ENCODE peak calls at places on chromosomes 6 and 20, in nine cellular contexts. U is NCI-H345; S is T-helper 1 cell; D is stimulated activated CD8-positive, alpha-beta memory T cell treated with anti-CD3 and anti-CD28 coated beads, Interleukin-12 subunit alpha, Interleukin-12 subunit beta, amount 100 ng/mL, for 4 hours; V is activated CD4-positive, alpha-beta T cell treated with anti-CD3 and anti-CD28 coated beads, Interleukin-2, amount 50 U/mL, for 4 hours; I is GM04504; Y is posterior vena cava; T is prostate gland; B is A172. F is an unnamed sample.

GRCh38 chr6:83948851-83949250 is 84.7 kb upstream of the MRAP2 start:
- DNase-seq in U (no peak), S (no peak), D (no peak), V (no peak), I (no peak), Y (no peak), T (no peak), B (no peak), F (no peak)

GRCh38 chr6:167968091-167968490 is 29.4 kb upstream of the KIF25 start:
- DNase-seq in U (peak), S (no peak), D (no peak), V (no peak), I (no peak), Y (no peak), T (no peak), B (peak), F (no peak)

GRCh38 chr6:16712931-16713484 is 48.3 kb downstream of the ATXN1 start:
- DNase-seq in U (no peak), S (no peak), D (no peak), V (peak), I (peak), Y (peak), T (peak), B (peak), F (no peak)

GRCh38 chr6:36197739-36198221 is 1.2 kb downstream of the BRPF3 start:
- DNase-seq in U (no peak), S (no peak), D (no peak), V (no peak), I (no peak), Y (no peak), T (no peak), B (no peak), F (no peak)

GRCh38 chr20:16007978-16008377 is 565.3 kb downstream of the KIF16B start:
- DNase-seq in U (no peak), S (no peak), D (no peak), V (no peak), I (no peak), Y (no peak), T (no peak), B (peak), F (no peak)

GRCh38 chr6:133921249-133921859 is 31.7 kb upstream of the TBPL1 start:
- DNase-seq in U (peak), S (no peak), D (peak), V (peak), I (peak), Y (peak), T (peak), B (peak), F (peak)

GRCh38 chr6:18976091-18976490 is 588.9 kb downstream of the RNF144B start:
- DNase-seq in U (no peak), S (no peak), D (no peak), V (no peak), I (no peak), Y (no peak), T (no peak), B (no peak), F (no peak)

GRCh38 chr6:4351506-4351852 is 216.1 kb upstream of the ECI2 start:
- DNase-seq in U (no peak), S (no peak), D (no peak), V (no peak), I (no peak), Y (no peak), T (no peak), B (no peak), F (no peak)

GRCh38 chr20:47825011-47825762 is 39.9 kb upstream of the SULF2 start:
- DNase-seq in U (peak), S (no peak), D (no peak), V (no peak), I (no peak), Y (peak), T (no peak), B (no peak), F (no peak)

GRCh38 chr6:15351631-15352030 is 105.8 kb downstream of the JARID2 start:
- DNase-seq in U (no peak), S (no peak), D (no peak), V (no peak), I (peak), Y (no peak), T (no peak), B (peak), F (no peak)

GRCh38 chr20:50152394-50153152 is 950 bp downstream of the PEDS1 start:
- DNase-seq in U (no peak), S (no peak), D (no peak), V (no peak), I (no peak), Y (no peak), T (no peak), B (no peak), F (no peak)

GRCh38 chr6:145012039-145012662 is 723.2 kb downstream of the EPM2A start:
- DNase-seq in U (no peak), S (no peak), D (no peak), V (no peak), I (no peak), Y (no peak), T (no peak), B (no peak), F (no peak)

GRCh38 chr6:113277111-113277510 is 580.0 kb upstream of the MARCKS start:
- DNase-seq in U (no peak), S (no peak), D (no peak), V (no peak), I (no peak), Y (no peak), T (no peak), B (no peak), F (no peak)

GRCh38 chr6:43944908-43945777 is 175.1 kb downstream of the VEGFA start:
- DNase-seq in U (no peak), S (no peak), D (no peak), V (no peak), I (no peak), Y (no peak), T (no peak), B (peak), F (no peak)

GRCh38 chr20:6767536-6768227 is at the start of gene BMP2:
- DNase-seq in U (peak), S (no peak), D (no peak), V (no peak), I (peak), Y (peak), T (peak), B (peak), F (no peak)

GRCh38 chr20:58511364-58511763 is 3.8 kb downstream of the APCDD1L start:
- DNase-seq in U (no peak), S (no peak), D (no peak), V (no peak), I (peak), Y (no peak), T (no peak), B (peak), F (no peak)

GRCh38 chr6:157561037-157561790 is 180.2 kb downstream of the ZDHHC14 start:
- DNase-seq in U (peak), S (no peak), D (no peak), V (no peak), I (no peak), Y (no peak), T (no peak), B (no peak), F (no peak)

GRCh38 chr20:63177134-63177784 is 38.7 kb downstream of the YTHDF1 start:
- DNase-seq in U (peak), S (no peak), D (no peak), V (no peak), I (no peak), Y (no peak), T (no peak), B (no peak), F (no peak)

GRCh38 chr6:34240329-34241248 is 3.9 kb downstream of the HMGA1 start:
- DNase-seq in U (no peak), S (no peak), D (no peak), V (no peak), I (no peak), Y (no peak), T (no peak), B (no peak), F (no peak)

GRCh38 chr6:12955996-12956395 is 239.4 kb downstream of the PHACTR1 start:
- DNase-seq in U (no peak), S (no peak), D (no peak), V (no peak), I (no peak), Y (no peak), T (no peak), B (no peak), F (no peak)

GRCh38 chr6:33053230-33053629 is 20.2 kb downstream of the HLA-DPA1 start:
- DNase-seq in U (no peak), S (no peak), D (no peak), V (no peak), I (no peak), Y (no peak), T (no peak), B (no peak), F (no peak)

GRCh38 chr20:58959652-58960051 is 21.4 kb upstream of the NELFCD start:
- DNase-seq in U (no peak), S (no peak), D (no peak), V (no peak), I (no peak), Y (peak), T (no peak), B (no peak), F (no peak)

GRCh38 chr20:6007529-6008103 is 46.2 kb downstream of the LRRN4 start:
- DNase-seq in U (no peak), S (no peak), D (no peak), V (no peak), I (no peak), Y (no peak), T (no peak), B (no peak), F (no peak)

GRCh38 chr6:170140129-170140528 is 150.7 kb downstream of the DLL1 start:
- DNase-seq in U (no peak), S (no peak), D (no peak), V (no peak), I (no peak), Y (peak), T (no peak), B (no peak), F (no peak)

F was measured in naive thymus-derived CD8-positive, alpha-beta T cell.